ENCODE peak calls at places on chromosomes 7 and 10, in five cellular contexts. One of them, this sample, is unnamed.

GRCh38 chr10:21314234-21314633 is 211.2 kb downstream of the SKIDA1 start:
- DNase-seq in HT1080: no peak
- DNase-seq in neural crest cell: no peak
- DNase-seq in activated T-helper 9 cell treated with anti-CD3 and anti-CD28 coated beads, Interleukin-2, amount 50 U/mL, for 16 hours: no peak
- DNase-seq in OCI-M1: no peak
- DNase-seq in this sample: no peak

GRCh38 chr7:52854681-52855080 is 180.8 kb upstream of the POM121L12 start:
- DNase-seq in HT1080: no peak
- DNase-seq in neural crest cell: no peak
- DNase-seq in activated T-helper 9 cell treated with anti-CD3 and anti-CD28 coated beads, Interleukin-2, amount 50 U/mL, for 16 hours: no peak
- DNase-seq in OCI-M1: no peak
- DNase-seq in this sample: no peak

GRCh38 chr10:122307669-122308486 is 36.8 kb downstream of the BTBD16 start:
- DNase-seq in HT1080: peak
- DNase-seq in neural crest cell: no peak
- DNase-seq in activated T-helper 9 cell treated with anti-CD3 and anti-CD28 coated beads, Interleukin-2, amount 50 U/mL, for 16 hours: no peak
- DNase-seq in OCI-M1: peak
- DNase-seq in this sample: peak

GRCh38 chr7:17986826-17987225 is 40.8 kb downstream of the PRPS1L1 start:
- DNase-seq in HT1080: peak
- DNase-seq in neural crest cell: no peak
- DNase-seq in activated T-helper 9 cell treated with anti-CD3 and anti-CD28 coated beads, Interleukin-2, amount 50 U/mL, for 16 hours: no peak
- DNase-seq in OCI-M1: no peak
- DNase-seq in this sample: no peak

GRCh38 chr7:143416565-143417149 is 8.0 kb upstream of the EPHA1 start:
- DNase-seq in HT1080: peak
- DNase-seq in neural crest cell: no peak
- DNase-seq in activated T-helper 9 cell treated with anti-CD3 and anti-CD28 coated beads, Interleukin-2, amount 50 U/mL, for 16 hours: no peak
- DNase-seq in OCI-M1: peak
- DNase-seq in this sample: peak

GRCh38 chr10:126598009-126598408 is 72.5 kb downstream of the C10orf90 start:
- DNase-seq in HT1080: peak
- DNase-seq in neural crest cell: peak
- DNase-seq in activated T-helper 9 cell treated with anti-CD3 and anti-CD28 coated beads, Interleukin-2, amount 50 U/mL, for 16 hours: no peak
- DNase-seq in OCI-M1: peak
- DNase-seq in this sample: peak

GRCh38 chr10:6875229-6875544 is 295.1 kb upstream of the PRKCQ start:
- DNase-seq in HT1080: no peak
- DNase-seq in neural crest cell: no peak
- DNase-seq in activated T-helper 9 cell treated with anti-CD3 and anti-CD28 coated beads, Interleukin-2, amount 50 U/mL, for 16 hours: no peak
- DNase-seq in OCI-M1: no peak
- DNase-seq in this sample: no peak

GRCh38 chr7:151393031-151393977 is 16.5 kb downstream of the WDR86 start:
- DNase-seq in HT1080: no peak
- DNase-seq in neural crest cell: no peak
- DNase-seq in activated T-helper 9 cell treated with anti-CD3 and anti-CD28 coated beads, Interleukin-2, amount 50 U/mL, for 16 hours: no peak
- DNase-seq in OCI-M1: no peak
- DNase-seq in this sample: no peak

GRCh38 chr7:28840515-28841125 is 117.5 kb downstream of the TRIL start:
- DNase-seq in HT1080: no peak
- DNase-seq in neural crest cell: no peak
- DNase-seq in activated T-helper 9 cell treated with anti-CD3 and anti-CD28 coated beads, Interleukin-2, amount 50 U/mL, for 16 hours: no peak
- DNase-seq in OCI-M1: peak
- DNase-seq in this sample: peak

GRCh38 chr10:10515479-10516204 is 502.0 kb upstream of the CELF2 start:
- DNase-seq in HT1080: no peak
- DNase-seq in neural crest cell: no peak
- DNase-seq in activated T-helper 9 cell treated with anti-CD3 and anti-CD28 coated beads, Interleukin-2, amount 50 U/mL, for 16 hours: no peak
- DNase-seq in OCI-M1: no peak
- DNase-seq in this sample: no peak

GRCh38 chr10:58352956-58353610 is 18.3 kb downstream of the UBE2D1 start:
- DNase-seq in HT1080: no peak
- DNase-seq in neural crest cell: no peak
- DNase-seq in activated T-helper 9 cell treated with anti-CD3 and anti-CD28 coated beads, Interleukin-2, amount 50 U/mL, for 16 hours: no peak
- DNase-seq in OCI-M1: no peak
- DNase-seq in this sample: peak

GRCh38 chr10:3163879-3164278 is 8.7 kb downstream of the PITRM1 start:
- DNase-seq in HT1080: no peak
- DNase-seq in neural crest cell: no peak
- DNase-seq in activated T-helper 9 cell treated with anti-CD3 and anti-CD28 coated beads, Interleukin-2, amount 50 U/mL, for 16 hours: no peak
- DNase-seq in OCI-M1: no peak
- DNase-seq in this sample: no peak

GRCh38 chr7:1666779-1667565 is 3.1 kb upstream of the ELFN1 start:
- DNase-seq in HT1080: no peak
- DNase-seq in neural crest cell: no peak
- DNase-seq in activated T-helper 9 cell treated with anti-CD3 and anti-CD28 coated beads, Interleukin-2, amount 50 U/mL, for 16 hours: no peak
- DNase-seq in OCI-M1: no peak
- DNase-seq in this sample: no peak

GRCh38 chr7:157650801-157651200 is 314.0 kb downstream of the DNAJB6 start:
- DNase-seq in HT1080: no peak
- DNase-seq in neural crest cell: no peak
- DNase-seq in activated T-helper 9 cell treated with anti-CD3 and anti-CD28 coated beads, Interleukin-2, amount 50 U/mL, for 16 hours: no peak
- DNase-seq in OCI-M1: no peak
- DNase-seq in this sample: no peak

GRCh38 chr10:73991846-73992245 is 6.1 kb upstream of the VCL start:
- DNase-seq in HT1080: no peak
- DNase-seq in neural crest cell: no peak
- DNase-seq in activated T-helper 9 cell treated with anti-CD3 and anti-CD28 coated beads, Interleukin-2, amount 50 U/mL, for 16 hours: peak
- DNase-seq in OCI-M1: peak
- DNase-seq in this sample: no peak

GRCh38 chr10:67077376-67077775 is 151.5 kb downstream of the LRRTM3 start:
- DNase-seq in HT1080: no peak
- DNase-seq in neural crest cell: no peak
- DNase-seq in activated T-helper 9 cell treated with anti-CD3 and anti-CD28 coated beads, Interleukin-2, amount 50 U/mL, for 16 hours: no peak
- DNase-seq in OCI-M1: peak
- DNase-seq in this sample: no peak

GRCh38 chr10:78575400-78575799 is 493.4 kb upstream of the ZMIZ1 start:
- DNase-seq in HT1080: no peak
- DNase-seq in neural crest cell: no peak
- DNase-seq in activated T-helper 9 cell treated with anti-CD3 and anti-CD28 coated beads, Interleukin-2, amount 50 U/mL, for 16 hours: no peak
- DNase-seq in OCI-M1: no peak
- DNase-seq in this sample: no peak

GRCh38 chr7:65325793-65326432 is 47.7 kb upstream of the ZNF92 start:
- DNase-seq in HT1080: peak
- DNase-seq in neural crest cell: no peak
- DNase-seq in activated T-helper 9 cell treated with anti-CD3 and anti-CD28 coated beads, Interleukin-2, amount 50 U/mL, for 16 hours: no peak
- DNase-seq in OCI-M1: peak
- DNase-seq in this sample: no peak

GRCh38 chr10:130021373-130021950 is 57.4 kb upstream of the EBF3 start:
- DNase-seq in HT1080: peak
- DNase-seq in neural crest cell: no peak
- DNase-seq in activated T-helper 9 cell treated with anti-CD3 and anti-CD28 coated beads, Interleukin-2, amount 50 U/mL, for 16 hours: no peak
- DNase-seq in OCI-M1: peak
- DNase-seq in this sample: no peak

GRCh38 chr10:77884181-77884580 is 42.4 kb downstream of the DLG5 start:
- DNase-seq in HT1080: no peak
- DNase-seq in neural crest cell: no peak
- DNase-seq in activated T-helper 9 cell treated with anti-CD3 and anti-CD28 coated beads, Interleukin-2, amount 50 U/mL, for 16 hours: no peak
- DNase-seq in OCI-M1: no peak
- DNase-seq in this sample: no peak

GRCh38 chr10:63286754-63287264 is 153.7 kb downstream of the NRBF2 start:
- DNase-seq in HT1080: no peak
- DNase-seq in neural crest cell: no peak
- DNase-seq in activated T-helper 9 cell treated with anti-CD3 and anti-CD28 coated beads, Interleukin-2, amount 50 U/mL, for 16 hours: no peak
- DNase-seq in OCI-M1: no peak
- DNase-seq in this sample: no peak

GRCh38 chr7:130985361-130985760 is 251.4 kb upstream of the KLF14 start:
- DNase-seq in HT1080: no peak
- DNase-seq in neural crest cell: no peak
- DNase-seq in activated T-helper 9 cell treated with anti-CD3 and anti-CD28 coated beads, Interleukin-2, amount 50 U/mL, for 16 hours: no peak
- DNase-seq in OCI-M1: no peak
- DNase-seq in this sample: no peak

GRCh38 chr10:128066954-128067382 is 59.3 kb downstream of the MKI67 start:
- DNase-seq in HT1080: no peak
- DNase-seq in neural crest cell: no peak
- DNase-seq in activated T-helper 9 cell treated with anti-CD3 and anti-CD28 coated beads, Interleukin-2, amount 50 U/mL, for 16 hours: no peak
- DNase-seq in OCI-M1: no peak
- DNase-seq in this sample: no peak

GRCh38 chr7:96314402-96315108 is 7.3 kb downstream of the SLC25A13 start:
- DNase-seq in HT1080: peak
- DNase-seq in neural crest cell: no peak
- DNase-seq in activated T-helper 9 cell treated with anti-CD3 and anti-CD28 coated beads, Interleukin-2, amount 50 U/mL, for 16 hours: no peak
- DNase-seq in OCI-M1: no peak
- DNase-seq in this sample: no peak

GRCh38 chr10:120478401-120478800 is 21.4 kb downstream of the PLPP4 start:
- DNase-seq in HT1080: no peak
- DNase-seq in neural crest cell: no peak
- DNase-seq in activated T-helper 9 cell treated with anti-CD3 and anti-CD28 coated beads, Interleukin-2, amount 50 U/mL, for 16 hours: no peak
- DNase-seq in OCI-M1: no peak
- DNase-seq in this sample: no peak

GRCh38 chr7:155206286-155207020 is 91.2 kb upstream of the INSIG1 start:
- DNase-seq in HT1080: peak
- DNase-seq in neural crest cell: no peak
- DNase-seq in activated T-helper 9 cell treated with anti-CD3 and anti-CD28 coated beads, Interleukin-2, amount 50 U/mL, for 16 hours: peak
- DNase-seq in OCI-M1: peak
- DNase-seq in this sample: no peak

GRCh38 chr7:150978136-150978789 is at the start of gene KCNH2:
- DNase-seq in HT1080: no peak
- DNase-seq in neural crest cell: peak
- DNase-seq in activated T-helper 9 cell treated with anti-CD3 and anti-CD28 coated beads, Interleukin-2, amount 50 U/mL, for 16 hours: no peak
- DNase-seq in OCI-M1: peak
- DNase-seq in this sample: peak

GRCh38 chr10:65348637-65349036 is 1577.2 kb upstream of the LRRTM3 start:
- DNase-seq in HT1080: no peak
- DNase-seq in neural crest cell: no peak
- DNase-seq in activated T-helper 9 cell treated with anti-CD3 and anti-CD28 coated beads, Interleukin-2, amount 50 U/mL, for 16 hours: no peak
- DNase-seq in OCI-M1: no peak
- DNase-seq in this sample: no peak

GRCh38 chr10:109987413-109987812 is 20.4 kb upstream of the ADD3 start:
- DNase-seq in HT1080: peak
- DNase-seq in neural crest cell: no peak
- DNase-seq in activated T-helper 9 cell treated with anti-CD3 and anti-CD28 coated beads, Interleukin-2, amount 50 U/mL, for 16 hours: no peak
- DNase-seq in OCI-M1: no peak
- DNase-seq in this sample: no peak

GRCh38 chr10:103350522-103351260 is at the start of gene PCGF6:
- DNase-seq in HT1080: peak
- DNase-seq in neural crest cell: peak
- DNase-seq in activated T-helper 9 cell treated with anti-CD3 and anti-CD28 coated beads, Interleukin-2, amount 50 U/mL, for 16 hours: peak
- DNase-seq in OCI-M1: peak
- DNase-seq in this sample: peak

GRCh38 chr10:113539789-113540188 is 13.1 kb upstream of the HABP2 start:
- DNase-seq in HT1080: peak
- DNase-seq in neural crest cell: no peak
- DNase-seq in activated T-helper 9 cell treated with anti-CD3 and anti-CD28 coated beads, Interleukin-2, amount 50 U/mL, for 16 hours: no peak
- DNase-seq in OCI-M1: peak
- DNase-seq in this sample: no peak